ENCODE peak calls at places on chromosomes 4 and X, in six cellular contexts. T, K, C, X, L and F are unnamed samples. For H3K4me1, the result is how much of the 10 kb centered on the place peaks cover.

GRCh38 chrX:7071390-7071789 is 76.1 kb upstream of the STS start:
- DNase-seq in T (no peak), K (no peak), C (no peak), X (no peak), L (no peak), F (no peak)

GRCh38 chrX:18291006-18291545 is 63.4 kb downstream of the SCML2 start:
- DNase-seq in T (no peak), K (no peak), C (no peak), X (no peak), L (no peak), F (no peak)

GRCh38 chr4:65498606-65499005 is 171.7 kb downstream of the EPHA5 start:
- DNase-seq in T (no peak), K (no peak), C (no peak), X (no peak), L (no peak), F (no peak)

GRCh38 chr4:8029689-8030088 is 90.0 kb upstream of the AFAP1 start:
- DNase-seq in T (no peak), K (no peak), C (no peak), X (no peak), L (no peak), F (no peak)

GRCh38 chrX:130896816-130897508 is 6.0 kb downstream of the ENOX2 start:
- DNase-seq in T (no peak), K (no peak), C (no peak), X (no peak), L (no peak), F (no peak)

GRCh38 chrX:45385767-45386166 is 185.1 kb upstream of the DIPK2B start:
- DNase-seq in T (no peak), K (no peak), C (no peak), X (no peak), L (no peak), F (no peak)

GRCh38 chrX:39795591-39795990 is 302.2 kb downstream of the BCOR start:
- DNase-seq in T (no peak), K (no peak), C (no peak), X (no peak), L (no peak), F (no peak)

GRCh38 chr4:147768113-147768512 is 36.2 kb downstream of the ARHGAP10 start:
- DNase-seq in T (peak), K (no peak), C (no peak), X (no peak), L (peak), F (no peak)

GRCh38 chr4:108114503-108114902 is 54.2 kb downstream of the LEF1 start:
- DNase-seq in T (no peak), K (no peak), C (no peak), X (no peak), L (no peak), F (no peak)

GRCh38 chrX:94908171-94908570 is 1234.2 kb downstream of the FAM133A start:
- DNase-seq in T (no peak), K (no peak), C (no peak), X (no peak), L (no peak), F (no peak)

GRCh38 chrX:138519296-138519695 is 192.2 kb downstream of the FGF13 start:
- DNase-seq in T (no peak), K (no peak), C (no peak), X (no peak), L (no peak), F (no peak)

GRCh38 chr4:126939401-126939800 is 693.4 kb upstream of the INTU start:
- DNase-seq in T (no peak), K (no peak), C (no peak), X (no peak), L (no peak), F (no peak)

GRCh38 chr4:8328456-8328855 is 58.9 kb downstream of the HTRA3 start:
- DNase-seq in T (no peak), K (no peak), C (no peak), X (no peak), L (no peak), F (no peak)

GRCh38 chrX:6965729-6966128 is 181.8 kb upstream of the STS start:
- DNase-seq in T (no peak), K (no peak), C (no peak), X (no peak), L (no peak), F (no peak)

GRCh38 chr4:142314183-142314582 is 531.9 kb downstream of the INPP4B start:
- DNase-seq in T (no peak), K (no peak), C (no peak), X (no peak), L (peak), F (no peak)

GRCh38 chr4:40548256-40548655 is 81.4 kb downstream of the RBM47 start:
- DNase-seq in T (no peak), K (no peak), C (no peak), X (no peak), L (no peak), F (no peak)

GRCh38 chr4:104860227-104861123 is 286.2 kb upstream of the TET2 start:
- DNase-seq in T (peak), K (peak), C (peak), X (peak), L (peak), F (peak)

GRCh38 chrX:71178908-71179307 is 34.3 kb downstream of the NLGN3 start:
- DNase-seq in T (peak), K (peak), C (peak), X (peak), L (peak), F (peak)

GRCh38 chrX:9476810-9477575 is 12.1 kb downstream of the TBL1X start:
- DNase-seq in T (no peak), K (no peak), C (peak), X (no peak), L (no peak), F (no peak)

GRCh38 chrX:147978931-147979330 is 2.2 kb upstream of the FMR1NB start:
- DNase-seq in T (no peak), K (no peak), C (no peak), X (no peak), L (no peak), F (no peak)

GRCh38 chr4:57055873-57056272 is 54.3 kb downstream of the IGFBP7 start:
- DNase-seq in T (no peak), K (no peak), C (no peak), X (peak), L (peak), F (no peak)

GRCh38 chr4:3480528-3481112 is 17.5 kb downstream of the DOK7 start:
- DNase-seq in T (peak), K (peak), C (peak), X (no peak), L (peak), F (peak)

GRCh38 chrX:331145-331771 is 12.7 kb upstream of the GTPBP6 start:
- DNase-seq in T (no peak), K (no peak), C (no peak), X (peak), L (no peak), F (no peak)

GRCh38 chr4:167715176-167715575 is 377.2 kb upstream of the ANXA10 start:
- DNase-seq in T (no peak), K (no peak), C (no peak), X (no peak), L (no peak), F (no peak)

GRCh38 chr4:34183916-34184315 is 2060.4 kb downstream of the ARAP2 start:
- DNase-seq in T (no peak), K (no peak), C (no peak), X (no peak), L (no peak), F (no peak)

GRCh38 chr4:3805026-3805425 is 38.8 kb downstream of the ADRA2C start:
- DNase-seq in T (no peak), K (no peak), C (no peak), X (no peak), L (no peak), F (no peak)

GRCh38 chrX:16589211-16589610 is 60.7 kb upstream of the S100G start:
- DNase-seq in T (peak), K (no peak), C (no peak), X (no peak), L (no peak), F (no peak)

GRCh38 chrX:78303086-78303485 is 24.3 kb downstream of the CYSLTR1 start:
- DNase-seq in T (no peak), K (no peak), C (no peak), X (no peak), L (no peak), F (no peak)

GRCh38 chr4:110640608-110641007 is 17.7 kb upstream of the PITX2 start:
- DNase-seq in T (no peak), K (no peak), C (peak), X (no peak), L (no peak), F (no peak)

GRCh38 chr4:23934915-23935314 is 45.1 kb upstream of the PPARGC1A start:
- DNase-seq in T (no peak), K (peak), C (no peak), X (peak), L (peak), F (peak)

DNA sequence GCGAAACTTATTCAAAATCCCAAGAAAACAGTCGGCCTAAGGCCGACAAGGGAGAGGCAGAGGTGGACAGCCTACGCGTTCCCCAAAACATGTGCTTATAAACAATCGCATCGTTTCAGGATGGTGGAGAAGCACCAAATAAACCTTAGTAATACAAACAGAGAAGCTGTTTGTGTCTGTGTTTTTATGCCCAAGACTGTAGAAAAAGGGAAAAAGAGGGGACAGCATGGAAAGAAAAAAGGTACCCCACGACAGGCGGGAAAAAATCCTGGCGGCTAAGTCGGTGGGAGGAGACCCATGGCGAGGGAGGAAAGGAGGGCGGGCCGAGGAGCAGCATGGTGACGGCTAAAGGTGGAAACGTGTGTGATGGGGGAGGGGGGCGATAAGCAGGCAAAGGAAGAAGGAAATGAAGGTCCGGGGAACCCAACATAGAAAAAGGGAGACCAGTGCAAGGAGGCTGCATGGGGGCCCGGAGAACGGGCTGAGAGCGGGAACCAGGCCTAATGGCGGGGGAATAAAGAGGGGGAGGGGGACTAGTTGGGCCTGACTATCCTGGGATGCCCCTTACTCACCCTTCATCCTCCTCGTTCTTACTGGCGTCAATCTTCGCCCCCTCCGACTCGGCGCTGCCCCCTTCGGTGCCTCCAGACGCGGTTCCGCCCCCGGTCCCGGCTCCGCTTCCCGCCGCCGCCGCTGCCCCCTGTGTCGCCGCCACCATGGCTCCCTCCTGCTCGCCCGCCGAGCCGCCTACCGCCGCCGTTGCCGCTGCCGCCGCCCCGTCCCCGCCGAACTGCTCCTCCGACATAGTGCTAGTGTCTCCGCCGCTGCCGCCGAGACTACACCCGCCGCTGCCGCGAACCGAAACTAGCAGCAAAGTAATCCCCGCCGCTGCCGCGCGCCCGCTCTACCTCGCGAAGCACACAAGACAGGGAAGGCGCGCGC is 646 bp downstream of the HNRNPD start:
- DNase-seq in T (peak), K (peak), C (peak), X (peak), L (peak), F (peak)
- TF ChIP-seq POLR2A in T (no peak), K (no peak), C (no peak), X (no peak), L (no peak), F (no peak)

GRCh38 chr4:94546949-94547348 is 95.2 kb downstream of the PDLIM5 start:
- DNase-seq in T (no peak), K (no peak), C (no peak), X (no peak), L (no peak), F (no peak)

GRCh38 chr4:94545296-94545695 is 93.6 kb downstream of the PDLIM5 start:
- DNase-seq in T (peak), K (no peak), C (peak), X (no peak), L (no peak), F (no peak)

GRCh38 chr4:94548571-94548970 is 96.8 kb downstream of the PDLIM5 start:
- DNase-seq in T (peak), K (no peak), C (peak), X (no peak), L (no peak), F (no peak)

GRCh38 chr4:94540476-94540875 is 88.7 kb downstream of the PDLIM5 start:
- DNase-seq in T (no peak), K (no peak), C (no peak), X (no peak), L (no peak), F (no peak)

GRCh38 chr4:94544811-94545210 is 93.1 kb downstream of the PDLIM5 start:
- DNase-seq in T (no peak), K (no peak), C (peak), X (no peak), L (no peak), F (no peak)
- TF ChIP-seq CTCF in T (no peak), K (no peak), C (no peak), X (no peak), L (no peak), F (no peak)

GRCh38 chrX:14291626-14292025 is 237.7 kb upstream of the GLRA2 start:
- DNase-seq in T (no peak), K (no peak), C (no peak), X (no peak), L (no peak), F (no peak)
- H3K4me1 ChIP-seq in T (under half), K (under half), C (under half), X (under half), L (under half), F (under half)

DNA sequence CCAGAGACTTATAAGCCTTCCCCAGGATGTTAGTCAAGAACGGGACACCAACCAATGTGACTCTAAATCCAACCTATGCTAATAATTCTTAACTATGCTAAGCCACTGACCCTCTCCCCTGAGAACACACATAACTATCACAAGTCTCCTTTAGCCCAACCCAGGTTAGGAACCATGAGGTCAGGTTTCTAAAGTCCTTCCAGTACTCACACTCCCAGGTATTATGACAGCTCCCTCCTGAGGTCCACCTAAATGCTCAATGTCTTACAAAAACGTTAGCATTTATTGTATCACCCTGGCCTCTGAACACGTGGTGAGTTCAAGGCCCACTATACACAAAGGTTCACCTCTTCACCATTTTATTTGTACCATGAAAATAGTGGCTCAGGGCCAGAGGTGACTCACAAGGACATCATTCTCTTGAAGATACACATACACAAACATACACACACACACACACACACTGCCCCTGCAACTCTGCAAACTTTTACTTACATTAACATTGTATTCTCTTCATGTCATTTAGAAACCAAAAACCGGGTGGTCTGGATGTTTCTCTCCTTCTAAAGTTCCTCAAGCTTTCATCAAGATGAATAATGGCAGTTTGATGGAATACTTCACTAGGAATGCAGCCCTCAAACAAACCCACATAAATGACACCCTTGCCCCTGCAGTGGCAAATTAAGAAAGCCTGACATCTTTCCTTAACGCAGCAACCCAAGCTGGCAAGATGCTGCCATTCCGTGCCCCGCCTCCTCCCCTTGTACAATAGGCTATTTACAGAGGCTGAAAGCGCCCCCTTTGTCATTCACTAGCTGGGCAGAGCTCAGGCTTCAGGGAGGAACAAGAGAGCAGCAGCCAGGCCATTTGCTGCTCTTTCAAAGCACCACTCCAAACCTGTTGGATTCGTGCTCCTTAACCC is 17.7 kb downstream of the ACSL1 start:
- DNase-seq in T (no peak), K (peak), C (peak), X (no peak), L (no peak), F (no peak)
- TF ChIP-seq POLR2A in T (no peak), K (no peak), C (no peak), X (no peak), L (no peak), F (no peak)

GRCh38 chrX:25004485-25005032 is 11.2 kb downstream of the ARX start:
- DNase-seq in T (no peak), K (no peak), C (no peak), X (no peak), L (no peak), F (no peak)

GRCh38 chrX:25005034-25005381 is 10.8 kb downstream of the ARX start:
- DNase-seq in T (no peak), K (no peak), C (no peak), X (no peak), L (no peak), F (no peak)

GRCh38 chrX:25004040-25004439 is 11.7 kb downstream of the ARX start:
- DNase-seq in T (no peak), K (no peak), C (no peak), X (no peak), L (no peak), F (no peak)

GRCh38 chrX:25006586-25007058 is 9.1 kb downstream of the ARX start:
- DNase-seq in T (no peak), K (no peak), C (no peak), X (no peak), L (no peak), F (no peak)

GRCh38 chrX:25005382-25006185 is 10.2 kb downstream of the ARX start:
- DNase-seq in T (no peak), K (no peak), C (no peak), X (no peak), L (no peak), F (no peak)
- TF ChIP-seq CTCF in T (no peak), K (no peak), C (no peak), X (no peak), L (no peak), F (no peak)

GRCh38 chr4:152666946-152667345 is 12.9 kb downstream of the TMEM154 start:
- DNase-seq in T (no peak), K (no peak), C (no peak), X (no peak), L (no peak), F (no peak)
- H3K4me1 ChIP-seq in T (under half), K (under half), C (under half), X (under half), L (under half), F (under half)

GRCh38 chrX:19840899-19841648 is 46.3 kb downstream of the SH3KBP1 start:
- DNase-seq in T (no peak), K (no peak), C (peak), X (no peak), L (no peak), F (no peak)
- TF ChIP-seq POLR2A in T (no peak), K (no peak), C (no peak), X (no peak), L (no peak), F (no peak)

DNA sequence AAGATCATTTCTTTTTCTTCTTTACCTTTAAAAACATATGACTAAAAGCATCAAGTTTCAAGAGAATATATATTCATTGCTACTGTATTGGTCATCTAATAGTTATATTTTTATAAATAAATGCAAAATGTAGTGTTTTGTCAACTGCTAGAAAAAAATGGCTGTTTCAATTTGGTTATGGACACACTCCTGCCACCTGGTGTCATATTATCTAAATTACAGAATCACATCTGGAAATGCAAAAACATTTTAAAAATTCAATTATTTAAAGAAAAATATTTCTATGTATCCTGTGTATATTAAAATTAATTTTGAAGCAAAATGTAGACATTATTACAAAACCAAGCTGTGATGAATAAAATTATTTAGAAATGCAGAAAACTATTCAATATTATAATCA is 329.4 kb upstream of the PCDH18 start:
- DNase-seq in T (peak), K (no peak), C (no peak), X (no peak), L (no peak), F (no peak)
- TF ChIP-seq CTCF in T (peak), K (no peak), C (no peak), X (peak), L (peak), F (no peak)